ENCODE peak calls at places on chromosomes 2 and 18, in four cellular contexts. R is hepatocyte, T is colonic mucosa, W is fibroblast of mammary gland. K is an unnamed sample.

GRCh38 chr18:76246579-76246978 is 248.5 kb downstream of the ZNF516 start:
- DNase-seq in R (no peak), W (no peak), T (no peak), K (no peak)

GRCh38 chr2:96267159-96267971 is 1.3 kb downstream of the CIAO1 start:
- DNase-seq in T (peak), R (peak), W (peak), K (peak)

GRCh38 chr18:46660955-46661749 is 4.1 kb upstream of the LOXHD1 start:
- DNase-seq in R (peak), W (peak), T (no peak), K (peak)

GRCh38 chr2:175396696-175397095 is 215.2 kb upstream of the ATP5MC3 start:
- DNase-seq in W (no peak), T (no peak), R (no peak), K (no peak)

GRCh38 chr2:109080109-109080508 is 48.9 kb upstream of the SH3RF3 start:
- DNase-seq in R (no peak), T (no peak), W (no peak), K (no peak)

GRCh38 chr2:201669865-201670264 is 26.6 kb upstream of the TMEM237 start:
- DNase-seq in T (no peak), W (no peak), R (no peak), K (no peak)

GRCh38 chr2:96533292-96534073 is 3.1 kb upstream of the ARID5A start:
- DNase-seq in R (no peak), T (peak), W (peak), K (peak)

GRCh38 chr2:225889452-225889851 is 489.9 kb downstream of the NYAP2 start:
- DNase-seq in W (peak), R (peak), T (peak), K (no peak)

GRCh38 chr2:92074549-92074898 is 2796.7 kb upstream of the TEKT4 start:
- DNase-seq in W (no peak), T (no peak), R (no peak), K (no peak)

GRCh38 chr2:97760480-97761049 is 47.2 kb downstream of the ZAP70 start:
- DNase-seq in T (no peak), W (no peak), R (no peak), K (peak)

DNA sequence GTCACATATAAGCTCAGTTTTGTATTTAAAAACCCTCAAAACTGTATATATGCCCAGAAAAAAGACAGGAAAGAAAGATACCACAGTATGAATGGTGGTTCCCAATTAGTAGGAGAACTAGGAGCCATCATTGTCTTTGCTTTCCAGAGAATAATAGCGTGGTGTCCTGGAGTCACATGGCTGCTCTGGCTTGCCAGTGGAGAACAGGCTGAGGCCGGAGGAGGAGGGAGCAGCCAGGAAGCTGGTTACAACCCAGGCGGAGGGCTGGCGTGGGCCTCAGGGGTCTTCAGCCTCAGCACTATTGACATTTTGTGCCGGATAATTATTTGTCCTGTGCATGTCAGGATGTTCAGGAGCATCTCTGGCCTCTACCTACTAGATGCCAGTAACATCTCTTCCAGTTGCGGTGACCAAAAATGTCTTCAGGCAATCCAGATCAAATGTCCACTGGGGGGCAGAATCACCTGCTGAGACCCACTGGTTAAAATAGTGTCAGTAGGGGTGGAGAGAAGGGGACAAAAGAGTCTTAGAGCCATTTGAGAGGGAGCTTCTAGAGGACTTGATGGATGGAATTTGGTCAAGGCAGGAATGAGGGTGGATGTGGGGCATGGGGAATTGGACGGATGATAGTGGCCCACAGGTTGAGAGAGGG is 144.8 kb downstream of the AGAP1 start:
- DNase-seq in R (no peak), T (no peak), W (no peak), K (no peak)
- TF ChIP-seq CTCF in R (peak), T (no peak), W (peak), K (peak)

GRCh38 chr2:152033146-152033545 is 65.7 kb downstream of the CACNB4 start:
- DNase-seq in T (no peak), R (no peak), W (no peak), K (peak)
- TF ChIP-seq CTCF in T (no peak), R (no peak), W (no peak), K (no peak)

DNA sequence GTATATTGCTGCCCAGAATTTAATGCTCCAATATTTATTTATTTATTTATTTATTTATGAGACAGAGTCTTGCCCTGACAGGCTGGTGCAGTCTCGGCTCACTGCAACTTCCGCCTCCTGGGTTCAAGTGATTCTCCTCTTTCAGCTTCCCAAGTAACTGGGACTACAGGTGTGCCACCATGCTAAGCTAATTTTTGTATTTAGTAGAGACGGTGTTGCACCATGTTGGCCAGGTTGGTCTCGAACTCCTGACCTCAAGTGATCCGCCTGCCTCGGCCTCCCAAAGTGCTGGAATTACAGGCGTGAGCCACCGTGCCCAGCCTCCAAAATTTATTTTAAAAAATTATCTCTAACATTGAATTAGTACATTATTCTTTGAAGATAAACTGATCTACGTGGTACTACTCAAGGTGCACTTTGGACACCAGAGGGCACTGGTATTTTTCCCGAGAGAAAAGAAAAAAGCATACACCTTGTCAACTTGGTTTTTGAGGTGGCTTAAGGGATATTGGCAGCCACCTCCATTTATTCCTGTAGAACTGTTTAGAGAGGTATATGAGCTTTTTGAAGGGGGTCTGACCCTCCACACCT is 1.4 kb upstream of the IDH1 start:
- DNase-seq in W (no peak), T (no peak), R (peak), K (peak)
- TF ChIP-seq CTCF in W (peak), T (no peak), R (peak), K (peak)

DNA sequence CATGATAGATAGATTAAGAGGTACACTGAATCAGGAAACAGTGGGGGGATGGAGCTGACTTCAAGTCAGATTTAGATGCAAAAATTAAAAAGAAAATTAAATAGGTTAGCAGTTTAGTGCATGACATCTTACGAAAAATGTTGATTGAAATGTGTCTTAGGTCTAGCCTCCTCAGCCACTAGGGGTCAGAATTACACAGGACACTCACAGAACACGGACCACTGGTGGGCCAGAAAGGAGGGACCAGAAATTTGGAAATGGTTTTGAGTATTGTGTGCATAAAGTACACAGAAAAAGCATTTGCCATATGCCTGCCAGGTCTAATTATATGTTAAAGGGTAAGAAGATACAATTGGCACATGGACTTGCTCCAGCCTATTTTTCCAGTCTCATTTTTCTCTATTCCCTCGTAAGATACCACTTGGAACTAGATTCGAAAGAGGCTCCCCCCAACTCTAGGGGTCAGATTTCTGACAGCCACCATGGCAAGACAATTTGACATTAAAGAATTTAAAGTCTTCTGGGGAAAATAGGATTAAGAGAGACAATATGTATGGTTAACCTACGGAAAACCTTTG is 550.2 kb upstream of the SETBP1 start:
- DNase-seq in R (peak), W (peak), T (peak), K (peak)
- TF ChIP-seq CTCF in R (peak), W (peak), T (peak), K (peak)

GRCh38 chr2:138724296-138724695 is 55.9 kb downstream of the NXPH2 start:
- DNase-seq in R (no peak), W (peak), T (no peak), K (no peak)

GRCh38 chr2:138724765-138725459 is 55.3 kb downstream of the NXPH2 start:
- DNase-seq in R (no peak), T (no peak), W (no peak), K (no peak)

GRCh38 chr2:138730497-138731030 is 49.6 kb downstream of the NXPH2 start:
- DNase-seq in R (no peak), W (no peak), T (no peak), K (no peak)

GRCh38 chr2:138726681-138727080 is 53.5 kb downstream of the NXPH2 start:
- DNase-seq in W (no peak), T (no peak), R (no peak), K (no peak)

DNA sequence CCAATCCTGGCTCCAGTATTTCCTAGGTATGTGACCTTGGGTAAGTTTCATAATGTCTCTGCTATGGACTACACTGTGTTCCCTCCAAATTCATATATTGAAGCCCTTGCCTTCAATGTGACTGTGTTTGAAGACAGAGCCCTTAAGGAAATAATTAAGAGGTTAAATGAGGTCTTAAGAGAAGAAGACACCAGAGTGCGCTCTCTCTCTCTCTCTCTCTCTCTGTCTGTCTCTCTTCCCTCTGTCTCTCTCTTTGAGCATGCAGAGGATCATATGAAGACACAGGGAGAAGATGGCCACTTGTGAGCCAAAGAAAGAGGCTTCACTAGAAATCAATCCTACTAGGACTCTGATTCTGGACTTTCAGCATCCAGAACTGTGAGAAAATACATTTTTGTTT is 52.2 kb downstream of the NXPH2 start:
- DNase-seq in R (no peak), T (no peak), W (no peak), K (no peak)
- TF ChIP-seq CTCF in R (no peak), T (no peak), W (no peak), K (peak)

GRCh38 chr2:16725549-16725948 is 59.9 kb upstream of the CYRIA start:
- DNase-seq in R (no peak), T (no peak), W (peak), K (no peak)

GRCh38 chr2:16726577-16726976 is 60.9 kb upstream of the CYRIA start:
- DNase-seq in W (no peak), R (no peak), T (no peak), K (no peak)

GRCh38 chr2:16728742-16729141 is 63.1 kb upstream of the CYRIA start:
- DNase-seq in W (no peak), T (no peak), R (no peak), K (no peak)

GRCh38 chr2:16726147-16726546 is 60.5 kb upstream of the CYRIA start:
- DNase-seq in T (no peak), W (peak), R (no peak), K (no peak)

DNA sequence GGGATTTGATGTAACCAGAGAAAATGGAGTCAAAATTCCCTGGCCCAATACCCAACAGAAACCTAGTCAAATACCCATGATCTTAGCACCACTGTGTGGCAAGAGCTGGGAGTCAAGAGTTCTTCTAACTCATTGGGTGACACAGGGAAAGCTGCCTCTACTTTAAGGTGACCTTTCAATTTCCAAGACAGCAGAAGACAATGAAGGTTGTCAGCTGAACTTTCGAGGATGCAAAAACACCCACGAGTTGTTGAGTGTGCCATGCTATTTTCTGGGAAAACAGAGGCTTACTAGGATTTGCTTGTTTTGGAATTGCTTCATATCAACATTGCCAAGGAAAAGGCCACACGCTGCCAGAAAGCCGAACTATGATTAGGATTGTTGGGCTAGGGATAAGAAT is 61.6 kb upstream of the CYRIA start:
- DNase-seq in R (no peak), T (no peak), W (peak), K (no peak)
- TF ChIP-seq CTCF in R (no peak), T (no peak), W (peak), K (peak)

DNA sequence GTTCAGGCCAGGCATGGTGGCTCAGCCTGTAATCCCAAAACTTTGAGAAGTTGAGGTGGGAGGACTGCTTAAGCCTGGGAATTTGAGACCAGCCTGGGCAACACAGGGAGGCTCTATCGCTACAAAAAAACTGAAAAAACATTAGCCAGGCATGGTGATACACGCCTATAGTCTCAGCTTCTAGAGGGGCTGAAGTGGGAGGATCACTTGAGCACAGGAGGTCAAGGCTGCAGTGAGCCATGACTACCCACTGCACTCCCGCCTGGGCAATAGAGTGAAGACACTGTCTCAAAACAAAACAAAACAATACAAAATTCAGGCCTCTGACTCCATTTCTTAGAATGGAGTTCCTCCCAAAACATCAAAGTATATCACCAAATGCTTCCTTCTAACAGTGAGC is 9.1 kb downstream of the USP37 start:
- DNase-seq in T (no peak), R (no peak), W (no peak), K (no peak)
- TF ChIP-seq CTCF in T (no peak), R (no peak), W (no peak), K (no peak)

GRCh38 chr2:30026091-30027055 is 105.0 kb upstream of the ALK start:
- DNase-seq in T (no peak), W (peak), R (peak), K (peak)
- TF ChIP-seq CTCF in T (peak), W (peak), R (peak), K (peak)

DNA sequence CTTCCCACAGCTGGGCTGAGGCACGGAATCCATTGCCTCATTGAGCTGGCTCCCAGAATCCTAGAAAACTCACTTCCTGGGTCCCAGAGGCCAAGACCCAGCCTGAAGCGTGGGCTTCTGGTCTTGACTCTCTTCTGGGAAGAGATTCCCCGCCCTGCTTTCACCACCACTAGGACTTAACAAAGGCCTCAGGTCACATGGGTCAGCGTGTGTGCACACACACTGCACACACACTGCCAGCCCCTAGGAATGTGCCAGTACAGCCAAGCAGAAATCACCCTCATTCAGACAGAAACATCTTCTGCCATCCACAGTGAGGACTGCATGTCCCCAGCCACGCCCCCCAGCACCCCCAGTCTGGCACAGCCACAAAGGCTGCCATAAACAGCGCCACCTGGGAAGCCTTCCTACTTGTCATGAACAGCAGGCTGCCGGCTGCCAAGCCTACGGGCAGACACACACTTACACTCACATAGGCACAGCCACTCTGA is 165.7 kb downstream of the TNS1 start:
- DNase-seq in T (peak), W (peak), R (peak), K (peak)
- TF ChIP-seq CTCF in T (no peak), W (peak), R (peak), K (peak)

DNA sequence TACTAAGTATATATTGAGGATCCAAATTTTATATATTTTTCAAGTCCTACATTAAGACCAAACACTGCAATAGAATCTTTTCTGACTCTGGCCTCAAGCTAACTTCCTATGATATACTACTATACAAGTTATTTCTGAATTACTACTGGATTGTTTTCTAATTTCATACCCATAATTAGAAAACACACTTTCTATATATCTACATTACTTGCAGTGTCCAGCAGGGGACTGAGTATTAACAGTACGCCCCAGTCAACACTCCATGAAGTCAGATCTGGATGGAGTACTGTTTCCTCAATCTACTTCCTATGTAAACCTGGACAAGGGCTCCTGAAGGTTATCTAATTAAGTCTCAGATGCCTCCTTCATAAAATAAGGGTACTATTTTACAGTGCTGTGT is 26.5 kb downstream of the RMP24 start:
- DNase-seq in R (no peak), W (peak), T (no peak), K (no peak)
- TF ChIP-seq CTCF in R (no peak), W (peak), T (no peak), K (peak)

K was measured in endodermal cell.